ENCODE peak calls at places on chromosomes 16 and 17, in nine cellular contexts. One of them, this sample, is unnamed.
A peak's percentile ranks its signal among the peaks of the same experiment; 100 is the strongest.

GRCh38 chr17:73379814-73380213 is 68.0 kb upstream of the CDC42EP4 start:
- DNase-seq in A549: no peak
- DNase-seq in testis: no peak
- DNase-seq in spleen: no peak
- DNase-seq in endothelial cell of umbilical vein: no peak
- DNase-seq in suprapubic skin: no peak
- DNase-seq in uterus: no peak
- DNase-seq in tibial nerve: no peak
- DNase-seq in K562: no peak
- DNase-seq in this sample: no peak

GRCh38 chr17:61129232-61129631 is 270.4 kb upstream of the TBX2 start:
- DNase-seq in A549: no peak
- DNase-seq in testis: no peak
- DNase-seq in spleen: no peak
- DNase-seq in endothelial cell of umbilical vein: no peak
- DNase-seq in suprapubic skin: no peak
- DNase-seq in uterus: no peak
- DNase-seq in tibial nerve: no peak
- DNase-seq in K562: no peak
- DNase-seq in this sample: no peak

GRCh38 chr16:9262941-9263340 is 171.5 kb downstream of the HAPSTR1 start:
- DNase-seq in A549: no peak
- DNase-seq in testis: no peak
- DNase-seq in spleen: no peak
- DNase-seq in endothelial cell of umbilical vein: no peak
- DNase-seq in suprapubic skin: no peak
- DNase-seq in uterus: no peak
- DNase-seq in tibial nerve: no peak
- DNase-seq in K562: no peak
- DNase-seq in this sample: no peak

GRCh38 chr17:57985675-57985974 is 2.4 kb downstream of the VEZF1 start:
- DNase-seq in A549: peak; percentile 43
- DNase-seq in testis: no peak
- DNase-seq in spleen: no peak
- DNase-seq in endothelial cell of umbilical vein: peak; percentile 50
- DNase-seq in suprapubic skin: no peak
- DNase-seq in uterus: no peak
- DNase-seq in tibial nerve: no peak
- DNase-seq in K562: no peak
- DNase-seq in this sample: no peak

GRCh38 chr17:3641014-3641413 is 4.5 kb downstream of the CTNS start:
- DNase-seq in A549: no peak
- DNase-seq in testis: no peak
- DNase-seq in spleen: no peak
- DNase-seq in endothelial cell of umbilical vein: no peak
- DNase-seq in suprapubic skin: no peak
- DNase-seq in uterus: no peak
- DNase-seq in tibial nerve: no peak
- DNase-seq in K562: no peak
- DNase-seq in this sample: no peak

GRCh38 chr17:39737761-39738567 is at the start of gene GRB7:
- DNase-seq in A549: peak; percentile 70
- DNase-seq in testis: peak; percentile 36
- DNase-seq in spleen: peak; percentile 74
- DNase-seq in endothelial cell of umbilical vein: no peak
- DNase-seq in suprapubic skin: no peak
- DNase-seq in uterus: peak; percentile 37
- DNase-seq in tibial nerve: no peak
- DNase-seq in K562: peak; percentile 62
- DNase-seq in this sample: no peak

GRCh38 chr17:34361478-34362061 is 1.5 kb downstream of the CCL1 start:
- DNase-seq in A549: peak; percentile 91
- DNase-seq in testis: peak; percentile 93
- DNase-seq in spleen: peak; percentile 94
- DNase-seq in endothelial cell of umbilical vein: peak; percentile 93
- DNase-seq in suprapubic skin: peak; percentile 90
- DNase-seq in uterus: peak; percentile 90
- DNase-seq in tibial nerve: peak; percentile 95
- DNase-seq in K562: peak; percentile 83
- DNase-seq in this sample: peak; percentile 91

GRCh38 chr17:19672009-19672837 is 23.7 kb downstream of the ALDH3A2 start:
- DNase-seq in A549: no peak
- DNase-seq in testis: no peak
- DNase-seq in spleen: no peak
- DNase-seq in endothelial cell of umbilical vein: peak; percentile 11
- DNase-seq in suprapubic skin: peak; percentile 72
- DNase-seq in uterus: no peak
- DNase-seq in tibial nerve: peak; percentile 51
- DNase-seq in K562: no peak
- DNase-seq in this sample: peak; percentile 64

GRCh38 chr16:4505356-4506153 is 29.4 kb downstream of the HMOX2 start:
- DNase-seq in A549: no peak
- DNase-seq in testis: no peak
- DNase-seq in spleen: peak; percentile 94
- DNase-seq in endothelial cell of umbilical vein: no peak
- DNase-seq in suprapubic skin: no peak
- DNase-seq in uterus: no peak
- DNase-seq in tibial nerve: no peak
- DNase-seq in K562: no peak
- DNase-seq in this sample: no peak

GRCh38 chr16:4263504-4264436 is 9.1 kb downstream of the TFAP4 start:
- DNase-seq in A549: peak; percentile 46
- DNase-seq in testis: peak; percentile 86
- DNase-seq in spleen: peak; percentile 82
- DNase-seq in endothelial cell of umbilical vein: no peak
- DNase-seq in suprapubic skin: peak; percentile 89
- DNase-seq in uterus: peak; percentile 92
- DNase-seq in tibial nerve: peak; percentile 85
- DNase-seq in K562: peak; percentile 95
- DNase-seq in this sample: peak; percentile 89

GRCh38 chr16:11251525-11252481 is 4.2 kb downstream of the SOCS1 start:
- DNase-seq in A549: no peak
- DNase-seq in testis: no peak
- DNase-seq in spleen: peak; percentile 85
- DNase-seq in endothelial cell of umbilical vein: no peak
- DNase-seq in suprapubic skin: no peak
- DNase-seq in uterus: no peak
- DNase-seq in tibial nerve: no peak
- DNase-seq in K562: no peak
- DNase-seq in this sample: no peak

GRCh38 chr17:60135951-60136666 is 13.7 kb upstream of the CA4 start:
- DNase-seq in A549: no peak
- DNase-seq in testis: no peak
- DNase-seq in spleen: peak; percentile 41
- DNase-seq in endothelial cell of umbilical vein: no peak
- DNase-seq in suprapubic skin: peak; percentile 19
- DNase-seq in uterus: no peak
- DNase-seq in tibial nerve: no peak
- DNase-seq in K562: no peak
- DNase-seq in this sample: no peak

GRCh38 chr16:85401370-85401916 is 211.7 kb upstream of the GSE1 start:
- DNase-seq in A549: no peak
- DNase-seq in testis: peak; percentile 8
- DNase-seq in spleen: peak; percentile 45
- DNase-seq in endothelial cell of umbilical vein: no peak
- DNase-seq in suprapubic skin: peak; percentile 52
- DNase-seq in uterus: peak; percentile 12
- DNase-seq in tibial nerve: no peak
- DNase-seq in K562: no peak
- DNase-seq in this sample: peak; percentile 48

GRCh38 chr16:66207139-66207863 is 159.2 kb upstream of the CDH5 start:
- DNase-seq in A549: no peak
- DNase-seq in testis: no peak
- DNase-seq in spleen: no peak
- DNase-seq in endothelial cell of umbilical vein: no peak
- DNase-seq in suprapubic skin: no peak
- DNase-seq in uterus: no peak
- DNase-seq in tibial nerve: peak; percentile 58
- DNase-seq in K562: no peak
- DNase-seq in this sample: no peak

GRCh38 chr17:82863941-82864720 is 24.3 kb upstream of the ZNF750 start:
- DNase-seq in A549: no peak
- DNase-seq in testis: no peak
- DNase-seq in spleen: peak; percentile 89
- DNase-seq in endothelial cell of umbilical vein: peak; percentile 40
- DNase-seq in suprapubic skin: peak; percentile 58
- DNase-seq in uterus: no peak
- DNase-seq in tibial nerve: no peak
- DNase-seq in K562: peak; percentile 64
- DNase-seq in this sample: no peak

DNA sequence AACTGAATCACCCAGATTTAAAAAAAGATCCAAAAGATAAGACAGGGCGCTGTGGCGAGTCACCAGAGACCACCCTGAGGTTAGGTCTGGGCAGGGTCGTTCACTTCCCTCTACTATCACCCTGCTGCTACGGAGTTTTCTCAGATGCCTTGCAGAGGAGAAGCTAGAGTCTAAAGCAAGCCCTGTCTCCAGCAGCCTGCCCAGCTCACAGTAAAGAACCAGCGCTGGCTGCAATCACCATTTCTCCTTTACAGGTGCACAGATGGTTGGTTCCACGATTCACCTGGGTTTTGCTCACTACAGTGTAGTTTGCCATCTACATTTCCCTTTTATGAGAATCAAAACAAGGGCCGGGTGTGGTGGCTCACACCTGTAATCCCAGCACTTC is 71.3 kb downstream of the SRCIN1 start:
- DNase-seq in A549: no peak
- DNase-seq in testis: no peak
- DNase-seq in spleen: no peak
- DNase-seq in endothelial cell of umbilical vein: no peak
- DNase-seq in suprapubic skin: no peak
- DNase-seq in uterus: no peak
- DNase-seq in tibial nerve: no peak
- DNase-seq in K562: no peak
- DNase-seq in this sample: no peak
- H3K4me3 ChIP-seq in A549: no peak overlapping the region
- H3K4me3 ChIP-seq in testis: no peak overlapping the region
- H3K4me3 ChIP-seq in spleen: no peak overlapping the region
- H3K4me3 ChIP-seq in endothelial cell of umbilical vein: no peak overlapping the region
- H3K4me3 ChIP-seq in suprapubic skin: no peak overlapping the region
- H3K4me3 ChIP-seq in uterus: no peak overlapping the region
- H3K4me3 ChIP-seq in tibial nerve: no peak overlapping the region
- H3K4me3 ChIP-seq in K562: no peak overlapping the region
- H3K4me3 ChIP-seq in this sample: no peak overlapping the region

DNA sequence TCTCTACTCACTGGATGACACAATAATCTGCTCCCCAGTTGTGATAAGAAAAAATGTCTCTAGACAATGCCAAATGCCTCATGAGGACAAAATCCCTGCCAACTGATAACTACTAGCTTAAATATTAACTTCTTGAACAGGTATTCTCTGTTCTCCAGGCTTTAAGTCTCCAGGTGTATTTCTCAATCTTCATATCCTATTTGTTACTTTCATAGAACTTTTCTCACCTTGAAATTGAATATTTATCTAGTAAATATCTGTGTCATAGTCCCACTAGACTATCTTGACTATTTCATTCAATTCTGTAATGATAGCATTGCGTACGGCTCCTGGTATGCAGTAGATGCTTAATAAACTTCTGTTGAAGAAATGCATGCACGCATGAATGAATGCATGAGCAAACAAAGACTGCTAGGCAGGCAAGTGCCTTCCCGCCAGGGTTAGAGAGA is 15.9 kb downstream of the HSD17B2 start:
- DNase-seq in A549: no peak
- DNase-seq in testis: no peak
- DNase-seq in spleen: no peak
- DNase-seq in endothelial cell of umbilical vein: no peak
- DNase-seq in suprapubic skin: no peak
- DNase-seq in uterus: no peak
- DNase-seq in tibial nerve: no peak
- DNase-seq in K562: no peak
- DNase-seq in this sample: no peak
- TF ChIP-seq POLR2A in A549: no peak
- TF ChIP-seq POLR2A in testis: no peak
- TF ChIP-seq POLR2A in spleen: no peak
- TF ChIP-seq POLR2A in endothelial cell of umbilical vein: no peak
- TF ChIP-seq POLR2A in suprapubic skin: no peak
- TF ChIP-seq POLR2A in uterus: no peak
- TF ChIP-seq POLR2A in tibial nerve: no peak
- TF ChIP-seq POLR2A in K562: no peak
- TF ChIP-seq POLR2A in this sample: no peak

DNA sequence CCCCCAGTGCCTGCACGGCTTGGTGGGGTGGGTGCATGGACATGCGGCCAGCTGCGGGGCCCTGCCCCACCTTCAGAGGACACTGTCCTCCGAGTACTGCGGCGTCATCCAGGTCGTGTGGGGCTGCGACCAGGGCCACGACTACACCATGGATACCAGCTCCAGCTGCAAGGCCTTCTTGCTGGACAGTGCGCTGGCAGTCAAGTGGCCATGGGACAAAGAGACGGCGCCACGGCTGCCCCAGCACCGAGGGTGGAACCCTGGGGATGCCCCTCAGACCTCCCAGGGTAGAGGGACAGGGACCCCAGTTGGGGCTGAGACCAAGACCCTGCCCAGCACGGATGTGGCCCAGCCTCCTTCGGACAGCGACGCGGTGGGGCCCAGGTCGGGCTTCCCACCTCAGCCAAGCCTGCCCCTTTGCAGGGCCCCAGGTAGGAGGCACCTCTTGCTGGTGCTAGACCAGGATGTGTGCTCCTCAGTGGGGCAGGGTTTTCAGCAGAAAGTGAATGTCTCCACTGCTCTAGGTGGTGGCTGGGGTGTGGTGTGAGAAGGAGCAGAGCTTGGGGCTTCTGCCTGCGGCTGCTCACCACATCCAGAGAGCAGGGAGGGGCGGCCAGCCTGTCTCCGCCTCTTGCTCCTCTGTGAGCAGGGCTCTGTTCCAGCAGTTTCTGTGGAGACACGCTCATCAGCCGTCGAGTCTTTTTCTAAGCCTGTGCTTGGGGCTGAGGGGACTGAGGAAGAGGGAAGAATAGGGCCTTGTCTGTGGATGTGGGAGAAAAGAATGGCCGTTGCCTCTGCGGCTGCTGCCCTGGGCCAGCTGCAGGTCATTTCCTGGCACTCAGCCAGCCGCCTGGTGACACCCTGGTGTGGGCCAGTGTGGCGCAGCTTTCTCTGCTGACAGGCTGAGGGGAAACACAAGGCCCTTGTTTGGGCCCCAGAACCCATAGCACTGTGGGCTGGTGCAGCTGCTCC is 2.2 kb downstream of the ZNF276 start:
- DNase-seq in A549: no peak
- DNase-seq in testis: peak; percentile 64
- DNase-seq in spleen: peak; percentile 91
- DNase-seq in endothelial cell of umbilical vein: peak; percentile 23
- DNase-seq in suprapubic skin: no peak
- DNase-seq in uterus: no peak
- DNase-seq in tibial nerve: no peak
- DNase-seq in K562: no peak
- DNase-seq in this sample: no peak
- H3K4me3 ChIP-seq in A549: peak overlapping the region; percentile 94
- H3K4me3 ChIP-seq in testis: no peak overlapping the region
- H3K4me3 ChIP-seq in spleen: peak overlapping the region; percentile 66
- H3K4me3 ChIP-seq in endothelial cell of umbilical vein: peak overlapping the region; percentile 76
- H3K4me3 ChIP-seq in suprapubic skin: peak overlapping the region; percentile 96
- H3K4me3 ChIP-seq in uterus: no peak overlapping the region
- H3K4me3 ChIP-seq in tibial nerve: peak overlapping the region; percentile 98
- H3K4me3 ChIP-seq in K562: peak overlapping the region; percentile 98
- H3K4me3 ChIP-seq in this sample: peak overlapping the region; percentile 94

DNA sequence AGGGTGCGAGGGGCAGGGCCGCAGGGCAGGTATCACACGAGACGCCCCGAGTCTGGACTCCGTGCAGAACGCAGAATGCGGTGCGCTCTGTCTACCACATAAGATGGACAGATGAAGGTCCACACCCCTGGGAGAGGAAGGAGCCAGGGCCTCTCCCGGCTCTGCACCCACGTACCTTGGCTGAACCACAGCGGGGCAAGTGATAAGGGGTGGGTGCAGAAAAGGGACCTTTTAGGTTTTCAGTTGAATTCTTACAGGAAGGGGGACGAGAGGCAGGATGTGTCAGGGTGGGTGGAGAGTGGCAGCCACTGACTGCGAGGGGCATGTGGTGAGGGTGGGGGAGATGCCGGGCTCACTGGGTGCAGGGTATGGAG is 338 bp downstream of the CD300A start:
- DNase-seq in A549: no peak
- DNase-seq in testis: no peak
- DNase-seq in spleen: no peak
- DNase-seq in endothelial cell of umbilical vein: no peak
- DNase-seq in suprapubic skin: no peak
- DNase-seq in uterus: no peak
- DNase-seq in tibial nerve: no peak
- DNase-seq in K562: no peak
- DNase-seq in this sample: no peak
- TF ChIP-seq POLR2A in A549: no peak
- TF ChIP-seq POLR2A in testis: no peak
- TF ChIP-seq POLR2A in spleen: no peak
- TF ChIP-seq POLR2A in endothelial cell of umbilical vein: no peak
- TF ChIP-seq POLR2A in suprapubic skin: no peak
- TF ChIP-seq POLR2A in uterus: no peak
- TF ChIP-seq POLR2A in tibial nerve: no peak
- TF ChIP-seq POLR2A in K562: no peak
- TF ChIP-seq POLR2A in this sample: no peak